ENCODE peak calls at places on chromosomes 13 and 19, in six cellular contexts. I is A549, X is NB4, M is K562, U is HepG2, V is GM12878. L is an unnamed sample.

GRCh38 chr13:57634829-57635165 is 3.3 kb downstream of the PCDH17 start:
- DNase-seq in V (no peak), X (no peak), I (no peak), M (no peak), U (no peak), L (no peak)

GRCh38 chr13:68938639-68939038 is 1169.0 kb upstream of the ATXN8OS start:
- DNase-seq in V (no peak), U (no peak), X (no peak), M (no peak), I (no peak), L (no peak)

GRCh38 chr19:42555801-42556200 is 27.5 kb upstream of the CEACAM1 start:
- DNase-seq in M (no peak), V (no peak), X (peak), U (no peak), I (no peak), L (no peak)

GRCh38 chr19:48443262-48443661 is 2.5 kb upstream of the GRWD1 start:
- DNase-seq in X (peak), M (no peak), V (no peak), U (no peak), I (no peak), L (no peak)

GRCh38 chr13:53189162-53189561 is 160.5 kb downstream of the OLFM4 start:
- DNase-seq in M (no peak), I (no peak), U (no peak), V (no peak), X (peak), L (no peak)

GRCh38 chr13:79447741-79448140 is 33.2 kb upstream of the NDFIP2 start:
- DNase-seq in X (no peak), U (no peak), M (no peak), V (no peak), I (no peak), L (no peak)

GRCh38 chr19:36172852-36173251 is 20.6 kb upstream of the COX7A1 start:
- DNase-seq in I (no peak), U (no peak), X (no peak), V (no peak), M (no peak), L (no peak)

GRCh38 chr13:84902243-84902642 is 897.0 kb downstream of the SLITRK6 start:
- DNase-seq in M (no peak), V (no peak), X (no peak), U (no peak), I (no peak), L (no peak)

GRCh38 chr13:112446347-112446861 is 70.2 kb downstream of the SPACA7 start:
- DNase-seq in I (no peak), V (no peak), X (peak), M (no peak), U (no peak), L (no peak)

GRCh38 chr13:112708560-112709240 is 18.9 kb downstream of the ATP11A start:
- DNase-seq in U (no peak), I (no peak), V (no peak), M (peak), X (no peak), L (no peak)

GRCh38 chr19:8601796-8602195 is 8.7 kb downstream of the ADAMTS10 start:
- DNase-seq in U (no peak), I (no peak), X (no peak), V (no peak), M (no peak), L (no peak)

GRCh38 chr13:33153421-33154381 is 131.9 kb downstream of the STARD13 start:
- DNase-seq in M (no peak), I (no peak), X (no peak), U (peak), V (no peak), L (peak)

GRCh38 chr19:35015576-35016351 is 14.5 kb upstream of the SCN1B start:
- DNase-seq in U (no peak), I (no peak), V (no peak), X (no peak), M (no peak), L (no peak)

GRCh38 chr13:44523176-44524017 is 52.7 kb downstream of the TSC22D1 start:
- DNase-seq in V (peak), X (no peak), M (no peak), U (peak), I (peak), L (peak)

GRCh38 chr13:30826911-30827577 is 79.0 kb upstream of the MEDAG start:
- DNase-seq in M (no peak), X (no peak), V (no peak), U (no peak), I (no peak), L (no peak)

GRCh38 chr19:40802300-40803169 is 3.5 kb downstream of the EGLN2 start:
- DNase-seq in U (no peak), X (peak), V (no peak), M (peak), I (no peak), L (no peak)

GRCh38 chr19:40415799-40416198 is 2.6 kb upstream of the PRX start:
- DNase-seq in I (no peak), X (no peak), V (no peak), M (no peak), U (no peak), L (no peak)

GRCh38 chr13:29758591-29759114 is 91.8 kb downstream of the UBL3 start:
- DNase-seq in V (peak), I (no peak), M (no peak), U (peak), X (peak), L (no peak)

GRCh38 chr19:12891553-12892021 is 627 bp downstream of the GCDH start:
- DNase-seq in I (no peak), X (no peak), V (no peak), U (peak), M (peak), L (no peak)

GRCh38 chr19:39167461-39168257 is 29.1 kb upstream of the NCCRP1 start:
- DNase-seq in M (no peak), I (no peak), U (no peak), X (no peak), V (no peak), L (no peak)

GRCh38 chr19:29940971-29941585 is 961 bp upstream of the URI1 start:
- DNase-seq in M (no peak), V (no peak), U (no peak), I (no peak), X (no peak), L (no peak)

GRCh38 chr19:1131718-1132552 is 28.1 kb downstream of the GPX4 start:
- DNase-seq in V (peak), M (peak), X (peak), I (no peak), U (no peak), L (peak)

GRCh38 chr13:43368003-43368402 is 344.6 kb downstream of the DNAJC15 start:
- DNase-seq in X (no peak), V (no peak), U (no peak), M (no peak), I (no peak), L (peak)

GRCh38 chr13:36675213-36675536 is 1.4 kb downstream of the SERTM1 start:
- DNase-seq in U (no peak), X (no peak), I (no peak), M (no peak), V (no peak), L (no peak)

GRCh38 chr13:27535546-27535945 is 84.8 kb downstream of the LNX2 start:
- DNase-seq in X (no peak), U (no peak), M (no peak), V (no peak), I (no peak), L (no peak)

GRCh38 chr19:14686411-14686810 is 3.4 kb upstream of the ZNF333 start:
- DNase-seq in I (no peak), U (peak), M (no peak), V (no peak), X (peak), L (peak)

GRCh38 chr13:97911311-97912138 is 42.0 kb upstream of the IPO5 start:
- DNase-seq in X (peak), M (peak), U (peak), I (peak), V (no peak), L (peak)

GRCh38 chr19:46411088-46412033 is 2.0 kb downstream of the CCDC8 start:
- DNase-seq in U (no peak), M (no peak), I (no peak), V (no peak), X (no peak), L (no peak)

GRCh38 chr13:40384976-40385857 is 281.2 kb downstream of the FOXO1 start:
- DNase-seq in I (no peak), V (no peak), M (no peak), U (peak), X (no peak), L (no peak)

GRCh38 chr13:110431425-110431824 is 124.3 kb downstream of the COL4A2 start:
- DNase-seq in U (no peak), M (no peak), X (no peak), I (no peak), V (no peak), L (no peak)

GRCh38 chr19:52473655-52474350 is 20.4 kb downstream of the ZNF578 start:
- DNase-seq in I (no peak), V (no peak), M (no peak), U (no peak), X (peak), L (no peak)

GRCh38 chr13:28716511-28716910 is 2.3 kb downstream of the SLC46A3 start:
- DNase-seq in I (no peak), U (no peak), M (no peak), X (no peak), V (no peak), L (peak)

GRCh38 chr13:73275163-73275562 is 216.4 kb downstream of the KLF5 start:
- DNase-seq in X (no peak), V (no peak), M (no peak), U (no peak), I (no peak), L (no peak)

GRCh38 chr13:45396548-45397095 is 21.6 kb downstream of the SLC25A30 start:
- DNase-seq in V (no peak), U (no peak), X (no peak), M (no peak), I (no peak), L (peak)

GRCh38 chr13:109271991-109272454 is 514.4 kb downstream of the IRS2 start:
- DNase-seq in X (no peak), I (no peak), V (no peak), M (no peak), U (no peak), L (no peak)

GRCh38 chr13:30910676-30911075 is 4.6 kb downstream of the MEDAG start:
- DNase-seq in U (no peak), X (no peak), M (no peak), V (no peak), I (no peak), L (no peak)

GRCh38 chr13:25391932-25392331 is 20.2 kb downstream of the ATP8A2 start:
- DNase-seq in X (no peak), I (no peak), U (no peak), M (no peak), V (no peak), L (no peak)
- TF ChIP-seq MYC in X (no peak), I (no peak), U (no peak), M (no peak), V (no peak), L (no peak)

GRCh38 chr19:55647732-55648656 is at the start of gene CCDC106:
- DNase-seq in U (peak), V (no peak), X (peak), I (peak), M (peak), L (peak)
- TF ChIP-seq MYC in U (peak), V (no peak), X (no peak), I (no peak), M (no peak), L (no peak)

GRCh38 chr13:48415516-48415915 is 2.6 kb upstream of the LPAR6 start:
- DNase-seq in V (no peak), X (no peak), I (no peak), U (no peak), M (no peak), L (no peak)
- TF ChIP-seq MYC in V (no peak), X (no peak), I (no peak), U (no peak), M (no peak), L (no peak)

DNA sequence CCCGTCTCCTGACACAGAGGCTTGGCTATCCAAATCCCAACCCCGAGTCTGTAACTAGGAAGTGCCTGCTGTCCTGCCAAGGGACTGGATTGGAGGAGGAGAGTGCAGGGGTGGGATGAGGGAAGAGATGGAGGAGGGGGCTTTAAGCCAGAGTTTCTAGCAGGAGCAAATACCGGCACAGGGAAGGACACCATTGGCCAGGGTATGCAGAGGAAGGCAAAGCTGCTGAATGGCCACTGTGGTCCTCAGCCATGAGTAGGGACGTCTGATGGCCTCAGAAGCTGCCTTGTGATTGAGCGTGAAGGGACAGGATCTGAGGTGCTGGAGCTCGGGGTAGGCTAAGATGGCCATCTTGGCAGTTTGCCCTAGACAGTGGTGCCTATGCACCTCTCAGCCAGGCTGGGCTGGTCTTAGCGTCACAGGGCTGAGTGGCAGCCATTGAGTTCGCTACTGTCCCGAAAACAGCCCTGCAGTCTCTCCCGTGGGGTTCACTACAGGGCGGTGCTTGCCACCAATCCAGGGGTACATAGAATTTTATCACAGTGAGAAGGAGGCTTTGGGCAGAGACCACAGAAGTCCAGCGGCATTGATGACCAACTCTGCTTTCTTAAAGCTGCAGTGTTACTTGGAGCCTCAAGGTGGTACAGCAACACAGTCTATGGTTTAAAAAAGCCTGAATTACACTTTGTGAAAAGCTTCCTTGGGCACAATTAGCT is 61.8 kb downstream of the AKAP11 start:
- DNase-seq in V (no peak), X (peak), I (peak), U (peak), M (no peak), L (peak)
- TF ChIP-seq MYC in V (no peak), X (no peak), I (no peak), U (no peak), M (no peak), L (no peak)

GRCh38 chr19:18972301-18972831 is 31.3 kb upstream of the HOMER3 start:
- DNase-seq in X (peak), I (no peak), V (no peak), M (no peak), U (no peak), L (peak)
- TF ChIP-seq MYC in X (peak), I (no peak), V (no peak), M (no peak), U (no peak), L (no peak)

GRCh38 chr19:5786593-5787551 is 2.3 kb upstream of the PRR22 start:
- DNase-seq in M (no peak), X (no peak), U (no peak), I (no peak), V (no peak), L (no peak)

GRCh38 chr19:5787554-5788182 is 3.1 kb upstream of the PRR22 start:
- DNase-seq in X (no peak), I (no peak), U (no peak), M (no peak), V (no peak), L (no peak)

GRCh38 chr19:5782945-5783919 is 1.3 kb downstream of the PRR22 start:
- DNase-seq in M (peak), I (no peak), U (no peak), V (no peak), X (no peak), L (no peak)

GRCh38 chr19:5784581-5785147 is at the start of gene PRR22:
- DNase-seq in I (no peak), U (no peak), M (peak), X (no peak), V (no peak), L (no peak)

GRCh38 chr19:5785423-5785822 is 877 bp upstream of the PRR22 start:
- DNase-seq in U (no peak), I (no peak), X (no peak), M (peak), V (no peak), L (no peak)
- TF ChIP-seq MYC in U (no peak), I (no peak), X (no peak), M (no peak), V (no peak), L (no peak)

GRCh38 chr13:99033814-99034213 is 56.0 kb upstream of the DOCK9 start:
- DNase-seq in V (no peak), M (no peak), U (peak), I (peak), X (peak), L (peak)
- TF ChIP-seq MYC in V (no peak), M (no peak), U (no peak), I (no peak), X (peak), L (no peak)

GRCh38 chr13:38417727-38418126 is 68.1 kb downstream of the UFM1 start:
- DNase-seq in V (no peak), X (peak), U (peak), I (no peak), M (peak), L (no peak)

GRCh38 chr13:38419312-38419873 is 69.7 kb downstream of the UFM1 start:
- DNase-seq in U (no peak), X (no peak), M (no peak), I (no peak), V (peak), L (no peak)

GRCh38 chr13:38418286-38418685 is 68.6 kb downstream of the UFM1 start:
- DNase-seq in I (no peak), V (no peak), X (no peak), M (no peak), U (no peak), L (no peak)

GRCh38 chr13:38417241-38417640 is 67.6 kb downstream of the UFM1 start:
- DNase-seq in V (no peak), I (no peak), M (no peak), U (no peak), X (no peak), L (no peak)

GRCh38 chr13:38415233-38415632 is 65.6 kb downstream of the UFM1 start:
- DNase-seq in V (peak), M (no peak), U (no peak), X (peak), I (no peak), L (no peak)
- TF ChIP-seq MYC in V (no peak), M (no peak), U (no peak), X (no peak), I (no peak), L (no peak)

GRCh38 chr13:34391071-34391470 is 551.0 kb upstream of the NBEA start:
- DNase-seq in X (no peak), V (no peak), I (peak), M (no peak), U (no peak), L (no peak)
- TF ChIP-seq MYC in X (no peak), V (no peak), I (no peak), M (no peak), U (no peak), L (no peak)